ENCODE peak calls at places on chromosomes 5 and 9, in eight cellular contexts. T is endothelial cell; Z is A549; Y is astrocyte of the spinal cord; K is activated CD8-positive, alpha-beta T cell treated with anti-CD3 and anti-CD28 coated beads for 36 hours; V is kidney epithelial cell; G is glutamatergic neuron; B is heart left ventricle. R is an unnamed sample.

GRCh38 chr9:33375238-33375840 is 27.0 kb downstream of the AQP7 start:
- DNase-seq in T (no peak), Z (no peak), Y (no peak), K (no peak), V (no peak), G (no peak), B (no peak), R (no peak)

GRCh38 chr9:69376651-69377050 is 51.6 kb downstream of the ENTREP1 start:
- DNase-seq in T (no peak), Z (no peak), Y (peak), K (no peak), V (peak), G (no peak), B (peak), R (peak)

GRCh38 chr5:71658916-71659661 is 60.0 kb upstream of the CARTPT start:
- DNase-seq in T (no peak), Z (no peak), Y (peak), K (no peak), V (no peak), G (no peak), B (no peak), R (peak)

GRCh38 chr5:169791251-169791650 is 154.2 kb downstream of the DOCK2 start:
- DNase-seq in T (no peak), Z (no peak), Y (no peak), K (no peak), V (no peak), G (no peak), B (no peak), R (no peak)

GRCh38 chr9:128341435-128341849 is 1.1 kb downstream of the SLC27A4 start:
- DNase-seq in T (peak), Z (peak), Y (peak), K (peak), V (no peak), G (peak), B (peak), R (peak)

GRCh38 chr9:124468061-124468740 is 17.9 kb downstream of the ADGRD2 start:
- DNase-seq in T (no peak), Z (no peak), Y (no peak), K (no peak), V (no peak), G (no peak), B (peak), R (no peak)

GRCh38 chr9:126335837-126336236 is 9.2 kb downstream of the MVB12B start:
- DNase-seq in T (no peak), Z (no peak), Y (no peak), K (no peak), V (no peak), G (no peak), B (no peak), R (no peak)

GRCh38 chr5:171697591-171698102 is 88.0 kb upstream of the SMIM23 start:
- DNase-seq in T (no peak), Z (no peak), Y (no peak), K (no peak), V (no peak), G (no peak), B (no peak), R (no peak)

GRCh38 chr9:134059661-134060395 is 8.0 kb downstream of the BRD3 start:
- DNase-seq in T (peak), Z (no peak), Y (no peak), K (peak), V (no peak), G (peak), B (no peak), R (no peak)

GRCh38 chr5:133565993-133566392 is 46.3 kb downstream of the FSTL4 start:
- DNase-seq in T (peak), Z (no peak), Y (peak), K (peak), V (peak), G (no peak), B (peak), R (peak)

GRCh38 chr5:16135003-16135402 is 44.6 kb downstream of the MARCHF11 start:
- DNase-seq in T (no peak), Z (no peak), Y (peak), K (no peak), V (no peak), G (no peak), B (no peak), R (no peak)

GRCh38 chr5:103703617-103704016 is 141.0 kb upstream of the NUDT12 start:
- DNase-seq in T (no peak), Z (no peak), Y (no peak), K (no peak), V (no peak), G (no peak), B (no peak), R (peak)

GRCh38 chr5:14068136-14068535 is 75.0 kb upstream of the TRIO start:
- DNase-seq in T (no peak), Z (no peak), Y (no peak), K (no peak), V (no peak), G (no peak), B (no peak), R (no peak)

GRCh38 chr9:3922846-3923245 is 377.0 kb downstream of the GLIS3 start:
- DNase-seq in T (no peak), Z (no peak), Y (no peak), K (no peak), V (no peak), G (no peak), B (no peak), R (no peak)

GRCh38 chr5:151745071-151745705 is 13.2 kb downstream of the ATOX1 start:
- DNase-seq in T (no peak), Z (no peak), Y (peak), K (peak), V (peak), G (no peak), B (peak), R (peak)

GRCh38 chr9:131752231-131752884 is 12.5 kb upstream of the RAPGEF1 start:
- DNase-seq in T (no peak), Z (no peak), Y (no peak), K (no peak), V (no peak), G (no peak), B (no peak), R (no peak)
- TF ChIP-seq CTCF in T (no peak), Z (no peak), Y (no peak), K (no peak), V (no peak), G (no peak), B (no peak), R (no peak)

DNA sequence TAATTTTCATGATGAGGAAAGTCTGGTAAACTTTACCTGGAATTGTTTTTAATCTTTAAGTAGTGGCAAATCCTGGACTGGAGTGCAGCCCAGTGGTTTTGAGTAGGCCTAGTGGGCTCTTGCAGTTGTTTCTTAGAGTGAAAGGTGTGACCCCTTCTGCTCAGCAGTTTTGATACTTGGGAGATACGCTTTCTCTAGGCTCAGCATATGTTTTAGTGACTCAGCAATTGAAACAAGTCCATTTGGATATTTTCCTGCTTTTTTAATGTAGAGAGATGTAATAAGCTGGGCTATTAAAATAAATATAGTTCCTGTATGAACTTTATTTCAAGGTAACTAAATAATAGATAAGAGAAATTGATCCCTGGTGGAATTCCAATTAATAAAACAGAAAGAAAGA is 6.0 kb downstream of the POLR3G start:
- DNase-seq in T (no peak), Z (no peak), Y (no peak), K (no peak), V (no peak), G (no peak), B (no peak), R (no peak)
- TF ChIP-seq CTCF in T (no peak), Z (no peak), Y (no peak), K (no peak), V (no peak), G (no peak), B (no peak), R (no peak)

DNA sequence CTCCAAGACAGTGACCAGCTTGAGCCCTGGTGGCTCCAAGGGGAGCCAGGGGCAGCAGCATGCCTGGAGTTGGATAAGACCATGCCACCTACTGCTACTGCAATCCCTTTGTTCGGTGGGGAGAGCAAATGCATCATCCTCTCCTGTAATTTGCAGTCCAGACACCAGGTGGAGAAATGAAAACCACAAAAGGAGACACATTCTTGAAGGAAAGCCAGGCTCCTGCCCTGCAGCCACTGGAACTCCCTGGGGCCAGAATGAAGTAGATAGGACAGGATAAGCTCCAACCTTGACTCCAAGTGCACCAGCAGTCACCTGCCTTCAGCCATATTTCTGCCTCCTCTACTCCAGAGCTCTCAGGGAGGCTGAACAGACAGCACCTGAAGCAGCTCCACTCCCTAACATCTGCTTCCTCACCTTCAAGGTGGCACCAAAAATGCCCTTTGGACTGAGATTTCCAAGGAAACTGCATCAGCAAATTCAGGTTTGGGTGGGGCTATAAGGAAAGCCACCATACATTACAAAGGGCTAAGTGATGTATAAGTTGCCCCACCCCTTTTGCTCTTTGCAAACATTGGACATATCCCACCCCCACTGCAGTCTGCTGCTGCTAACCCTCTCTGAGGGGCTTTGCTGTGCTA is 65.0 kb upstream of the IQGAP2 start:
- DNase-seq in T (peak), Z (peak), Y (peak), K (peak), V (peak), G (no peak), B (no peak), R (peak)
- TF ChIP-seq CTCF in T (peak), Z (peak), Y (peak), K (peak), V (peak), G (peak), B (peak), R (peak)

GRCh38 chr9:9004844-9005243 is 1205.3 kb upstream of the DMAC1 start:
- DNase-seq in T (no peak), Z (no peak), Y (no peak), K (no peak), V (no peak), G (no peak), B (no peak), R (no peak)

GRCh38 chr9:9003184-9003583 is 1203.6 kb upstream of the DMAC1 start:
- DNase-seq in T (peak), Z (no peak), Y (peak), K (no peak), V (no peak), G (no peak), B (peak), R (peak)
- TF ChIP-seq CTCF in T (no peak), Z (no peak), Y (peak), K (no peak), V (peak), G (no peak), B (peak), R (peak)

GRCh38 chr5:53469946-53470687 is 10.3 kb upstream of the FST start:
- DNase-seq in T (no peak), Z (no peak), Y (peak), K (no peak), V (peak), G (no peak), B (no peak), R (peak)

GRCh38 chr5:53463909-53464621 is 16.4 kb upstream of the FST start:
- DNase-seq in T (no peak), Z (no peak), Y (no peak), K (no peak), V (no peak), G (no peak), B (no peak), R (no peak)

GRCh38 chr5:53464722-53465121 is 15.7 kb upstream of the FST start:
- DNase-seq in T (no peak), Z (no peak), Y (no peak), K (no peak), V (no peak), G (no peak), B (no peak), R (no peak)
- TF ChIP-seq CTCF in T (no peak), Z (no peak), Y (no peak), K (no peak), V (no peak), G (no peak), B (no peak), R (no peak)

R was measured in epithelial cell of esophagus.